ENCODE peak calls at places on chromosomes 6 and 20, in nine cellular contexts. One of them, this sample, is unnamed.

GRCh38 chr20:14451458-14451857 is 114.0 kb upstream of the FLRT3 start:
- DNase-seq in activated T-cell treated with anti-CD3 and anti-CD28 coated beads, Interleukin-2, amount 50 U/mL, for 4 hours: no peak
- DNase-seq in iris pigment epithelial cell: no peak
- DNase-seq in HuH-7.5: no peak
- DNase-seq in vagina: no peak
- DNase-seq in M059J: peak; percentile 8
- DNase-seq in NCI-H460: no peak
- DNase-seq in stromal cell of bone marrow: no peak
- DNase-seq in AG08396: no peak
- DNase-seq in this sample: no peak

GRCh38 chr6:39982720-39983119 is 48.5 kb upstream of the MOCS1 start:
- DNase-seq in activated T-cell treated with anti-CD3 and anti-CD28 coated beads, Interleukin-2, amount 50 U/mL, for 4 hours: no peak
- DNase-seq in iris pigment epithelial cell: no peak
- DNase-seq in HuH-7.5: no peak
- DNase-seq in vagina: no peak
- DNase-seq in M059J: no peak
- DNase-seq in NCI-H460: no peak
- DNase-seq in stromal cell of bone marrow: no peak
- DNase-seq in AG08396: no peak
- DNase-seq in this sample: no peak

GRCh38 chr6:27133281-27134227 is 113.9 kb upstream of the PRSS16 start:
- DNase-seq in activated T-cell treated with anti-CD3 and anti-CD28 coated beads, Interleukin-2, amount 50 U/mL, for 4 hours: peak; percentile 65
- DNase-seq in iris pigment epithelial cell: peak; percentile 84
- DNase-seq in HuH-7.5: no peak
- DNase-seq in vagina: no peak
- DNase-seq in M059J: peak; percentile 88
- DNase-seq in NCI-H460: no peak
- DNase-seq in stromal cell of bone marrow: peak; percentile 34
- DNase-seq in AG08396: peak; percentile 40
- DNase-seq in this sample: peak; percentile 90

GRCh38 chr6:35611235-35611634 is 77.5 kb downstream of the FKBP5 start:
- DNase-seq in activated T-cell treated with anti-CD3 and anti-CD28 coated beads, Interleukin-2, amount 50 U/mL, for 4 hours: no peak
- DNase-seq in iris pigment epithelial cell: peak; percentile 88
- DNase-seq in HuH-7.5: no peak
- DNase-seq in vagina: no peak
- DNase-seq in M059J: peak; percentile 62
- DNase-seq in NCI-H460: no peak
- DNase-seq in stromal cell of bone marrow: peak; percentile 35
- DNase-seq in AG08396: peak; percentile 16
- DNase-seq in this sample: no peak

GRCh38 chr6:11424395-11425050 is 113.0 kb upstream of the TMEM170B start:
- DNase-seq in activated T-cell treated with anti-CD3 and anti-CD28 coated beads, Interleukin-2, amount 50 U/mL, for 4 hours: no peak
- DNase-seq in iris pigment epithelial cell: no peak
- DNase-seq in HuH-7.5: no peak
- DNase-seq in vagina: no peak
- DNase-seq in M059J: peak; percentile 99
- DNase-seq in NCI-H460: no peak
- DNase-seq in stromal cell of bone marrow: no peak
- DNase-seq in AG08396: no peak
- DNase-seq in this sample: no peak

GRCh38 chr6:69338431-69339162 is 458.2 kb downstream of the LMBRD1 start:
- DNase-seq in activated T-cell treated with anti-CD3 and anti-CD28 coated beads, Interleukin-2, amount 50 U/mL, for 4 hours: no peak
- DNase-seq in iris pigment epithelial cell: no peak
- DNase-seq in HuH-7.5: no peak
- DNase-seq in vagina: no peak
- DNase-seq in M059J: no peak
- DNase-seq in NCI-H460: no peak
- DNase-seq in stromal cell of bone marrow: no peak
- DNase-seq in AG08396: no peak
- DNase-seq in this sample: no peak

GRCh38 chr20:35954907-35955251 is 577 bp upstream of the SCAND1 start:
- DNase-seq in activated T-cell treated with anti-CD3 and anti-CD28 coated beads, Interleukin-2, amount 50 U/mL, for 4 hours: peak; percentile 7
- DNase-seq in iris pigment epithelial cell: peak; percentile 54
- DNase-seq in HuH-7.5: no peak
- DNase-seq in vagina: no peak
- DNase-seq in M059J: peak; percentile 59
- DNase-seq in NCI-H460: no peak
- DNase-seq in stromal cell of bone marrow: no peak
- DNase-seq in AG08396: peak; percentile 55
- DNase-seq in this sample: peak; percentile 89

GRCh38 chr20:6663751-6664388 is 103.6 kb upstream of the BMP2 start:
- DNase-seq in activated T-cell treated with anti-CD3 and anti-CD28 coated beads, Interleukin-2, amount 50 U/mL, for 4 hours: no peak
- DNase-seq in iris pigment epithelial cell: peak; percentile 46
- DNase-seq in HuH-7.5: no peak
- DNase-seq in vagina: no peak
- DNase-seq in M059J: peak; percentile 69
- DNase-seq in NCI-H460: peak; percentile 83
- DNase-seq in stromal cell of bone marrow: no peak
- DNase-seq in AG08396: no peak
- DNase-seq in this sample: no peak

GRCh38 chr6:49072146-49072545 is 390.9 kb downstream of the MMUT start:
- DNase-seq in activated T-cell treated with anti-CD3 and anti-CD28 coated beads, Interleukin-2, amount 50 U/mL, for 4 hours: no peak
- DNase-seq in iris pigment epithelial cell: no peak
- DNase-seq in HuH-7.5: no peak
- DNase-seq in vagina: no peak
- DNase-seq in M059J: peak; percentile 40
- DNase-seq in NCI-H460: no peak
- DNase-seq in stromal cell of bone marrow: no peak
- DNase-seq in AG08396: no peak
- DNase-seq in this sample: peak; percentile 36

GRCh38 chr20:49482621-49483017 is at the start of gene KCNB1:
- DNase-seq in activated T-cell treated with anti-CD3 and anti-CD28 coated beads, Interleukin-2, amount 50 U/mL, for 4 hours: peak; percentile 6
- DNase-seq in iris pigment epithelial cell: peak; percentile 21
- DNase-seq in HuH-7.5: peak; percentile 89
- DNase-seq in vagina: no peak
- DNase-seq in M059J: peak; percentile 50
- DNase-seq in NCI-H460: peak; percentile 54
- DNase-seq in stromal cell of bone marrow: no peak
- DNase-seq in AG08396: peak; percentile 76
- DNase-seq in this sample: peak; percentile 96

GRCh38 chr6:116060572-116061283 is at the start of gene FRK:
- DNase-seq in activated T-cell treated with anti-CD3 and anti-CD28 coated beads, Interleukin-2, amount 50 U/mL, for 4 hours: no peak
- DNase-seq in iris pigment epithelial cell: peak; percentile 40
- DNase-seq in HuH-7.5: no peak
- DNase-seq in vagina: no peak
- DNase-seq in M059J: peak; percentile 76
- DNase-seq in NCI-H460: no peak
- DNase-seq in stromal cell of bone marrow: peak; percentile 33
- DNase-seq in AG08396: no peak
- DNase-seq in this sample: peak; percentile 34

This sample was measured in osteoblast.